ENCODE peak calls at places on chromosomes 16 and 17, in four cellular contexts. One of them, this sample, is unnamed.

GRCh38 chr16:75065149-75065807 is 51.3 kb downstream of the LDHD start:
- DNase-seq in progenitor cell of endocrine pancreas: no peak
- DNase-seq in dorsolateral prefrontal cortex: no peak
- DNase-seq in GOT3: no peak
- DNase-seq in this sample: no peak

GRCh38 chr17:4598776-4599504 is 14.6 kb downstream of the SMTNL2 start:
- DNase-seq in GOT3: no peak
- DNase-seq in progenitor cell of endocrine pancreas: no peak
- DNase-seq in dorsolateral prefrontal cortex: no peak
- DNase-seq in this sample: peak

GRCh38 chr16:2042171-2042570 is 5.5 kb downstream of the NTHL1 start:
- DNase-seq in progenitor cell of endocrine pancreas: no peak
- DNase-seq in dorsolateral prefrontal cortex: no peak
- DNase-seq in GOT3: no peak
- DNase-seq in this sample: peak

GRCh38 chr17:5872831-5873230 is 197.3 kb upstream of the WSCD1 start:
- DNase-seq in progenitor cell of endocrine pancreas: no peak
- DNase-seq in dorsolateral prefrontal cortex: no peak
- DNase-seq in GOT3: no peak
- DNase-seq in this sample: no peak

GRCh38 chr16:72637306-72637705 is 410.6 kb downstream of the ZFHX3 start:
- DNase-seq in progenitor cell of endocrine pancreas: no peak
- DNase-seq in GOT3: no peak
- DNase-seq in dorsolateral prefrontal cortex: no peak
- DNase-seq in this sample: no peak

GRCh38 chr16:11884035-11884434 is 31.7 kb downstream of the GSPT1 start:
- DNase-seq in dorsolateral prefrontal cortex: no peak
- DNase-seq in GOT3: no peak
- DNase-seq in progenitor cell of endocrine pancreas: no peak
- DNase-seq in this sample: no peak

GRCh38 chr16:24540575-24541240 is 1.3 kb downstream of the RBBP6 start:
- DNase-seq in progenitor cell of endocrine pancreas: no peak
- DNase-seq in GOT3: no peak
- DNase-seq in dorsolateral prefrontal cortex: no peak
- DNase-seq in this sample: no peak

GRCh38 chr17:63694974-63695773 is 4.8 kb downstream of the LIMD2 start:
- DNase-seq in dorsolateral prefrontal cortex: no peak
- DNase-seq in GOT3: no peak
- DNase-seq in progenitor cell of endocrine pancreas: no peak
- DNase-seq in this sample: no peak

GRCh38 chr16:58435779-58436178 is 43.5 kb downstream of the GINS3 start:
- DNase-seq in progenitor cell of endocrine pancreas: no peak
- DNase-seq in dorsolateral prefrontal cortex: no peak
- DNase-seq in GOT3: no peak
- DNase-seq in this sample: no peak

GRCh38 chr17:54903375-54903774 is 2.7 kb downstream of the TOM1L1 start:
- DNase-seq in GOT3: no peak
- DNase-seq in dorsolateral prefrontal cortex: no peak
- DNase-seq in progenitor cell of endocrine pancreas: no peak
- DNase-seq in this sample: peak

GRCh38 chr17:81223758-81224122 is 975 bp upstream of the CEP131 start:
- DNase-seq in GOT3: no peak
- DNase-seq in dorsolateral prefrontal cortex: no peak
- DNase-seq in progenitor cell of endocrine pancreas: no peak
- DNase-seq in this sample: peak

GRCh38 chr17:6526362-6527152 is 29.8 kb downstream of the PITPNM3 start:
- DNase-seq in GOT3: no peak
- DNase-seq in progenitor cell of endocrine pancreas: no peak
- DNase-seq in dorsolateral prefrontal cortex: no peak
- DNase-seq in this sample: no peak

GRCh38 chr17:34070712-34071111 is 184.4 kb upstream of the CCL2 start:
- DNase-seq in GOT3: no peak
- DNase-seq in progenitor cell of endocrine pancreas: no peak
- DNase-seq in dorsolateral prefrontal cortex: no peak
- DNase-seq in this sample: no peak

GRCh38 chr16:86492267-86492960 is 17.9 kb upstream of the FOXF1 start:
- DNase-seq in GOT3: no peak
- DNase-seq in dorsolateral prefrontal cortex: no peak
- DNase-seq in progenitor cell of endocrine pancreas: no peak
- DNase-seq in this sample: no peak